ENCODE peak calls at places on chromosomes 5 and 9, in eight cellular contexts. One of them, this sample, is unnamed.

GRCh38 chr5:10030219-10030831 is 219.4 kb downstream of the ATPSCKMT start:
- DNase-seq in kidney epithelial cell: no peak
- DNase-seq in HFF-Myc: no peak
- DNase-seq in MCF 10A: peak; percentile 71
- DNase-seq in Calu3: peak; percentile 58
- DNase-seq in sigmoid colon: no peak
- DNase-seq in thyroid gland: no peak
- DNase-seq in IMR-90: peak; percentile 60
- DNase-seq in this sample: no peak

GRCh38 chr5:126269511-126269910 is 153.7 kb upstream of the GRAMD2B start:
- DNase-seq in kidney epithelial cell: no peak
- DNase-seq in HFF-Myc: no peak
- DNase-seq in MCF 10A: no peak
- DNase-seq in Calu3: no peak
- DNase-seq in sigmoid colon: no peak
- DNase-seq in thyroid gland: no peak
- DNase-seq in IMR-90: no peak
- DNase-seq in this sample: no peak

GRCh38 chr9:121434946-121435345 is 64.7 kb downstream of the GGTA1 start:
- DNase-seq in kidney epithelial cell: no peak
- DNase-seq in HFF-Myc: no peak
- DNase-seq in MCF 10A: no peak
- DNase-seq in Calu3: no peak
- DNase-seq in sigmoid colon: no peak
- DNase-seq in thyroid gland: no peak
- DNase-seq in IMR-90: peak; percentile 84
- DNase-seq in this sample: no peak

GRCh38 chr5:40823459-40823858 is 11.6 kb downstream of the RPL37 start:
- DNase-seq in kidney epithelial cell: no peak
- DNase-seq in HFF-Myc: no peak
- DNase-seq in MCF 10A: no peak
- DNase-seq in Calu3: no peak
- DNase-seq in sigmoid colon: no peak
- DNase-seq in thyroid gland: no peak
- DNase-seq in IMR-90: no peak
- DNase-seq in this sample: no peak

GRCh38 chr5:45411971-45412612 is 284.1 kb downstream of the HCN1 start:
- DNase-seq in kidney epithelial cell: peak; percentile 14
- DNase-seq in HFF-Myc: no peak
- DNase-seq in MCF 10A: peak; percentile 8
- DNase-seq in Calu3: no peak
- DNase-seq in sigmoid colon: no peak
- DNase-seq in thyroid gland: no peak
- DNase-seq in IMR-90: peak; percentile 22
- DNase-seq in this sample: no peak

GRCh38 chr5:19035816-19036215 is 952.2 kb downstream of the CDH18 start:
- DNase-seq in kidney epithelial cell: no peak
- DNase-seq in HFF-Myc: no peak
- DNase-seq in MCF 10A: no peak
- DNase-seq in Calu3: no peak
- DNase-seq in sigmoid colon: no peak
- DNase-seq in thyroid gland: no peak
- DNase-seq in IMR-90: no peak
- DNase-seq in this sample: no peak

GRCh38 chr5:133746834-133747233 is 134.5 kb upstream of the FSTL4 start:
- DNase-seq in kidney epithelial cell: no peak
- DNase-seq in HFF-Myc: no peak
- DNase-seq in MCF 10A: no peak
- DNase-seq in Calu3: peak; percentile 29
- DNase-seq in sigmoid colon: no peak
- DNase-seq in thyroid gland: no peak
- DNase-seq in IMR-90: no peak
- DNase-seq in this sample: no peak

GRCh38 chr9:87615547-87616148 is 110.3 kb upstream of the CTSL start:
- DNase-seq in kidney epithelial cell: no peak
- DNase-seq in HFF-Myc: no peak
- DNase-seq in MCF 10A: no peak
- DNase-seq in Calu3: peak; percentile 67
- DNase-seq in sigmoid colon: no peak
- DNase-seq in thyroid gland: no peak
- DNase-seq in IMR-90: no peak
- DNase-seq in this sample: no peak

GRCh38 chr5:176373100-176373818 is 8.0 kb downstream of the ARL10 start:
- DNase-seq in kidney epithelial cell: no peak
- DNase-seq in HFF-Myc: no peak
- DNase-seq in MCF 10A: no peak
- DNase-seq in Calu3: no peak
- DNase-seq in sigmoid colon: peak; percentile 70
- DNase-seq in thyroid gland: peak; percentile 74
- DNase-seq in IMR-90: peak; percentile 9
- DNase-seq in this sample: no peak

GRCh38 chr5:36948041-36948440 is 71.5 kb downstream of the NIPBL start:
- DNase-seq in kidney epithelial cell: peak; percentile 26
- DNase-seq in HFF-Myc: no peak
- DNase-seq in MCF 10A: no peak
- DNase-seq in Calu3: no peak
- DNase-seq in sigmoid colon: no peak
- DNase-seq in thyroid gland: no peak
- DNase-seq in IMR-90: peak; percentile 43
- DNase-seq in this sample: no peak

GRCh38 chr5:175131432-175131831 is 312.6 kb downstream of the DRD1 start:
- DNase-seq in kidney epithelial cell: no peak
- DNase-seq in HFF-Myc: no peak
- DNase-seq in MCF 10A: no peak
- DNase-seq in Calu3: no peak
- DNase-seq in sigmoid colon: no peak
- DNase-seq in thyroid gland: no peak
- DNase-seq in IMR-90: no peak
- DNase-seq in this sample: no peak

GRCh38 chr5:75072066-75072465 is 19.7 kb upstream of the GCNT4 start:
- DNase-seq in kidney epithelial cell: no peak
- DNase-seq in HFF-Myc: no peak
- DNase-seq in MCF 10A: no peak
- DNase-seq in Calu3: no peak
- DNase-seq in sigmoid colon: no peak
- DNase-seq in thyroid gland: no peak
- DNase-seq in IMR-90: no peak
- DNase-seq in this sample: no peak

GRCh38 chr9:111957856-111958631 is 61.4 kb downstream of the UGCG start:
- DNase-seq in kidney epithelial cell: peak; percentile 92
- DNase-seq in HFF-Myc: peak; percentile 85
- DNase-seq in MCF 10A: peak; percentile 89
- DNase-seq in Calu3: peak; percentile 32
- DNase-seq in sigmoid colon: no peak
- DNase-seq in thyroid gland: no peak
- DNase-seq in IMR-90: peak; percentile 99
- DNase-seq in this sample: no peak

GRCh38 chr9:12718482-12719026 is 25.4 kb downstream of the TYRP1 start:
- DNase-seq in kidney epithelial cell: peak; percentile 19
- DNase-seq in HFF-Myc: no peak
- DNase-seq in MCF 10A: no peak
- DNase-seq in Calu3: no peak
- DNase-seq in sigmoid colon: no peak
- DNase-seq in thyroid gland: no peak
- DNase-seq in IMR-90: peak; percentile 44
- DNase-seq in this sample: no peak

GRCh38 chr9:137077758-137078693 is 709 bp downstream of the UAP1L1 start:
- DNase-seq in kidney epithelial cell: no peak
- DNase-seq in HFF-Myc: no peak
- DNase-seq in MCF 10A: no peak
- DNase-seq in Calu3: no peak
- DNase-seq in sigmoid colon: peak; percentile 69
- DNase-seq in thyroid gland: peak; percentile 49
- DNase-seq in IMR-90: no peak
- DNase-seq in this sample: no peak

DNA sequence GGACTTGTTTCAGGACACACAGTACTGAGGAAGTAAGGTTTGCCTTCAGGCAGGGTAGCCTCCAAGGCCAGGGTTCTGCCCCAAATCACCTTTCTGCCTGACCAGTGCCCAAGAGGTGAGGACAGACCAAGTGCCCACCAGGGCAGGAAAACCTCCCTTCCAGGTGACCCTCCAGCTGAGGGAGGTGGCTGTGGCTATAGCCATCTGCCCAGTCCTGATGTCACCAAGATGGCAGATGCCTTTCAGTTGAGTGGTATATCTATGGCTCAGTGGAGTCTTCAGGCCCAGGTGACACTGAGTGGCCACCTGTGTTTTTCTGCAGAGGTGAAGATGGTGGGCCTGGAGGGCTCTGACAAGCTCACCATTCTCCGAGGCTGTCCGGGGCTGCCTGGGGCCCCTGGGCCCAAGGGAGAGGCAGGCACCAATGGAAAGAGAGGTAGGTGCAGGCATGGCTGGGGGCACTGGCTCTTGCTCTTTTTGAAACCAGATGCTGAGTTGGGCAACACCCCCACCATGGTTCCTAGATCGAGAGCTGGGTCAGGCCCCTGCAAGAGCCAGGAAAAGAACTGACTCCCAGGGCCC is 1.7 kb downstream of the FCN2 start:
- DNase-seq in kidney epithelial cell: no peak
- DNase-seq in HFF-Myc: no peak
- DNase-seq in MCF 10A: no peak
- DNase-seq in Calu3: no peak
- DNase-seq in sigmoid colon: no peak
- DNase-seq in thyroid gland: no peak
- DNase-seq in IMR-90: no peak
- DNase-seq in this sample: no peak
- TF ChIP-seq CTCF in kidney epithelial cell: no peak
- TF ChIP-seq CTCF in HFF-Myc: no peak
- TF ChIP-seq CTCF in MCF 10A: no peak
- TF ChIP-seq CTCF in Calu3: no peak
- TF ChIP-seq CTCF in sigmoid colon: no peak
- TF ChIP-seq CTCF in thyroid gland: no peak
- TF ChIP-seq CTCF in IMR-90: no peak
- TF ChIP-seq CTCF in this sample: no peak

GRCh38 chr5:159419567-159419966 is 89.3 kb upstream of the IL12B start:
- DNase-seq in kidney epithelial cell: no peak
- DNase-seq in HFF-Myc: no peak
- DNase-seq in MCF 10A: peak; percentile 65
- DNase-seq in Calu3: peak; percentile 37
- DNase-seq in sigmoid colon: no peak
- DNase-seq in thyroid gland: peak; percentile 15
- DNase-seq in IMR-90: no peak
- DNase-seq in this sample: no peak
- TF ChIP-seq CTCF in kidney epithelial cell: no peak
- TF ChIP-seq CTCF in HFF-Myc: no peak
- TF ChIP-seq CTCF in MCF 10A: no peak
- TF ChIP-seq CTCF in Calu3: peak; percentile 24
- TF ChIP-seq CTCF in sigmoid colon: no peak
- TF ChIP-seq CTCF in thyroid gland: no peak
- TF ChIP-seq CTCF in IMR-90: no peak
- TF ChIP-seq CTCF in this sample: no peak

GRCh38 chr5:78634634-78635033 is 13.9 kb downstream of the LHFPL2 start:
- DNase-seq in kidney epithelial cell: no peak
- DNase-seq in HFF-Myc: no peak
- DNase-seq in MCF 10A: no peak
- DNase-seq in Calu3: no peak
- DNase-seq in sigmoid colon: no peak
- DNase-seq in thyroid gland: no peak
- DNase-seq in IMR-90: no peak
- DNase-seq in this sample: no peak
- TF ChIP-seq CTCF in kidney epithelial cell: no peak
- TF ChIP-seq CTCF in HFF-Myc: peak; percentile 5
- TF ChIP-seq CTCF in MCF 10A: no peak
- TF ChIP-seq CTCF in Calu3: no peak
- TF ChIP-seq CTCF in sigmoid colon: no peak
- TF ChIP-seq CTCF in thyroid gland: no peak
- TF ChIP-seq CTCF in IMR-90: peak; percentile 25
- TF ChIP-seq CTCF in this sample: peak; percentile 23

GRCh38 chr9:114137831-114138230 is 17.5 kb upstream of the COL27A1 start:
- DNase-seq in kidney epithelial cell: no peak
- DNase-seq in HFF-Myc: no peak
- DNase-seq in MCF 10A: no peak
- DNase-seq in Calu3: no peak
- DNase-seq in sigmoid colon: no peak
- DNase-seq in thyroid gland: no peak
- DNase-seq in IMR-90: no peak
- DNase-seq in this sample: no peak

GRCh38 chr9:114140401-114140800 is 14.9 kb upstream of the COL27A1 start:
- DNase-seq in kidney epithelial cell: no peak
- DNase-seq in HFF-Myc: no peak
- DNase-seq in MCF 10A: no peak
- DNase-seq in Calu3: no peak
- DNase-seq in sigmoid colon: no peak
- DNase-seq in thyroid gland: no peak
- DNase-seq in IMR-90: no peak
- DNase-seq in this sample: no peak

GRCh38 chr9:114140850-114141249 is 14.5 kb upstream of the COL27A1 start:
- DNase-seq in kidney epithelial cell: no peak
- DNase-seq in HFF-Myc: no peak
- DNase-seq in MCF 10A: no peak
- DNase-seq in Calu3: no peak
- DNase-seq in sigmoid colon: no peak
- DNase-seq in thyroid gland: no peak
- DNase-seq in IMR-90: no peak
- DNase-seq in this sample: no peak

GRCh38 chr9:114139061-114139460 is 16.3 kb upstream of the COL27A1 start:
- DNase-seq in kidney epithelial cell: no peak
- DNase-seq in HFF-Myc: no peak
- DNase-seq in MCF 10A: no peak
- DNase-seq in Calu3: no peak
- DNase-seq in sigmoid colon: no peak
- DNase-seq in thyroid gland: no peak
- DNase-seq in IMR-90: no peak
- DNase-seq in this sample: no peak

DNA sequence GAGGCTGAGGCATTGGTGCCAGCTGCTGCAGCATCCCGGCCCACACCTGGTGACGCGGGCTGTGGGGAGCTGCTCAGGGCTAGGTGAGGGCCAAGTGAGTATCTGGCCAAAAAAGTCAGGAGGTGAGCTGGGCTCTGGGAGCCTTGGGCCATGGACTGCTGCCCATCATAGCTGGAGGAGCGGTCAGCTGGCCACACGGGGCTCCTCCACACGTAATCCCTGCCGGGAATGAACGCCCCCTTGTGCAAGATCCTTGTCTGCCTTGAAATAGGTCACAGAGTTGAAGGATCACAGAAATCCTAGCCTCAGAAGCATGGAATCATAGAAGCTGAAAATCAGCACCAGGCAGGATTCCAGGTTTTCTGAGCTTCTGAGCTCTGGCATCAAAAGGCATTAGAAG is 16.8 kb upstream of the COL27A1 start:
- DNase-seq in kidney epithelial cell: no peak
- DNase-seq in HFF-Myc: no peak
- DNase-seq in MCF 10A: no peak
- DNase-seq in Calu3: no peak
- DNase-seq in sigmoid colon: no peak
- DNase-seq in thyroid gland: peak; percentile 42
- DNase-seq in IMR-90: no peak
- DNase-seq in this sample: no peak
- TF ChIP-seq CTCF in kidney epithelial cell: no peak
- TF ChIP-seq CTCF in HFF-Myc: no peak
- TF ChIP-seq CTCF in MCF 10A: no peak
- TF ChIP-seq CTCF in Calu3: no peak
- TF ChIP-seq CTCF in sigmoid colon: no peak
- TF ChIP-seq CTCF in thyroid gland: no peak
- TF ChIP-seq CTCF in IMR-90: no peak
- TF ChIP-seq CTCF in this sample: no peak